ENCODE peak calls at places on chromosomes 6 and 20, in five cellular contexts. One of them, this sample, is unnamed.

GRCh38 chr20:45318386-45318939 is 10.4 kb upstream of the MATN4 start:
- DNase-seq in cardiac fibroblast: no peak
- DNase-seq in pancreas: no peak
- DNase-seq in cardiac muscle cell: no peak
- DNase-seq in A549: no peak
- DNase-seq in this sample: no peak

GRCh38 chr20:44662256-44662655 is 10.8 kb upstream of the ADA start:
- DNase-seq in cardiac fibroblast: no peak
- DNase-seq in pancreas: no peak
- DNase-seq in A549: no peak
- DNase-seq in cardiac muscle cell: no peak
- DNase-seq in this sample: no peak

GRCh38 chr6:2764610-2765165 is 505 bp upstream of the WRNIP1 start:
- DNase-seq in pancreas: no peak
- DNase-seq in A549: peak
- DNase-seq in cardiac muscle cell: peak
- DNase-seq in cardiac fibroblast: peak
- DNase-seq in this sample: peak

GRCh38 chr6:112204350-112204706 is 50.0 kb downstream of the LAMA4 start:
- DNase-seq in A549: no peak
- DNase-seq in pancreas: no peak
- DNase-seq in cardiac muscle cell: no peak
- DNase-seq in cardiac fibroblast: no peak
- DNase-seq in this sample: no peak

GRCh38 chr6:408599-409102 is 17.1 kb downstream of the IRF4 start:
- DNase-seq in cardiac fibroblast: peak
- DNase-seq in A549: peak
- DNase-seq in cardiac muscle cell: peak
- DNase-seq in pancreas: peak
- DNase-seq in this sample: no peak

GRCh38 chr20:57030611-57031600 is 235.5 kb downstream of the BMP7 start:
- DNase-seq in cardiac fibroblast: peak
- DNase-seq in cardiac muscle cell: peak
- DNase-seq in pancreas: no peak
- DNase-seq in A549: no peak
- DNase-seq in this sample: no peak

GRCh38 chr6:89886378-89887120 is 7.7 kb upstream of the GJA10 start:
- DNase-seq in cardiac muscle cell: no peak
- DNase-seq in pancreas: no peak
- DNase-seq in cardiac fibroblast: no peak
- DNase-seq in A549: no peak
- DNase-seq in this sample: peak

GRCh38 chr6:127997472-127998164 is 96.8 kb upstream of the THEMIS start:
- DNase-seq in pancreas: no peak
- DNase-seq in A549: no peak
- DNase-seq in cardiac fibroblast: no peak
- DNase-seq in cardiac muscle cell: no peak
- DNase-seq in this sample: no peak

GRCh38 chr6:11263185-11263817 is 30.8 kb upstream of the NEDD9 start:
- DNase-seq in A549: peak
- DNase-seq in cardiac fibroblast: peak
- DNase-seq in cardiac muscle cell: peak
- DNase-seq in pancreas: no peak
- DNase-seq in this sample: no peak

GRCh38 chr20:4064118-4064962 is 49.0 kb upstream of the RNF24 start:
- DNase-seq in A549: peak
- DNase-seq in pancreas: peak
- DNase-seq in cardiac muscle cell: peak
- DNase-seq in cardiac fibroblast: peak
- DNase-seq in this sample: no peak

GRCh38 chr6:100479180-100480035 is 14.7 kb upstream of the SIM1 start:
- DNase-seq in cardiac fibroblast: peak
- DNase-seq in A549: no peak
- DNase-seq in cardiac muscle cell: peak
- DNase-seq in pancreas: no peak
- DNase-seq in this sample: peak

GRCh38 chr20:32440758-32441078 is 82.6 kb downstream of the ASXL1 start:
- DNase-seq in cardiac fibroblast: no peak
- DNase-seq in pancreas: no peak
- DNase-seq in cardiac muscle cell: no peak
- DNase-seq in A549: no peak
- DNase-seq in this sample: no peak

GRCh38 chr20:4011226-4011975 is 4.0 kb downstream of the RNF24 start:
- DNase-seq in A549: no peak
- DNase-seq in cardiac fibroblast: no peak
- DNase-seq in pancreas: no peak
- DNase-seq in cardiac muscle cell: no peak
- DNase-seq in this sample: no peak

GRCh38 chr6:122997541-122998150 is 1.6 kb downstream of the CLVS2 start:
- DNase-seq in cardiac fibroblast: no peak
- DNase-seq in cardiac muscle cell: no peak
- DNase-seq in pancreas: no peak
- DNase-seq in A549: no peak
- DNase-seq in this sample: no peak

GRCh38 chr6:100472674-100473073 is 8.0 kb upstream of the SIM1 start:
- DNase-seq in A549: no peak
- DNase-seq in pancreas: no peak
- DNase-seq in cardiac fibroblast: no peak
- DNase-seq in cardiac muscle cell: no peak
- DNase-seq in this sample: peak

GRCh38 chr20:60403105-60403741 is 445.0 kb downstream of the CDH26 start:
- DNase-seq in pancreas: no peak
- DNase-seq in cardiac fibroblast: no peak
- DNase-seq in A549: no peak
- DNase-seq in cardiac muscle cell: no peak
- DNase-seq in this sample: no peak

GRCh38 chr20:15235799-15236198 is 898.4 kb upstream of the FLRT3 start:
- DNase-seq in pancreas: no peak
- DNase-seq in cardiac muscle cell: no peak
- DNase-seq in A549: no peak
- DNase-seq in cardiac fibroblast: no peak
- DNase-seq in this sample: no peak

GRCh38 chr6:2850480-2851150 is 9.0 kb upstream of the SERPINB1 start:
- DNase-seq in cardiac fibroblast: peak
- DNase-seq in A549: no peak
- DNase-seq in cardiac muscle cell: peak
- DNase-seq in pancreas: no peak
- DNase-seq in this sample: no peak

GRCh38 chr20:25195962-25196700 is 619 bp downstream of the ENTPD6 start:
- DNase-seq in pancreas: peak
- DNase-seq in A549: peak
- DNase-seq in cardiac fibroblast: peak
- DNase-seq in cardiac muscle cell: no peak
- DNase-seq in this sample: no peak

GRCh38 chr6:40352527-40353170 is 234.5 kb downstream of the LRFN2 start:
- DNase-seq in pancreas: no peak
- DNase-seq in cardiac fibroblast: no peak
- DNase-seq in A549: no peak
- DNase-seq in cardiac muscle cell: no peak
- DNase-seq in this sample: no peak

GRCh38 chr6:66096679-66097078 is 389.7 kb upstream of the EYS start:
- DNase-seq in cardiac fibroblast: no peak
- DNase-seq in pancreas: peak
- DNase-seq in cardiac muscle cell: no peak
- DNase-seq in A549: no peak
- DNase-seq in this sample: no peak

GRCh38 chr20:52217689-52218395 is 26.3 kb upstream of the ZFP64 start:
- DNase-seq in cardiac muscle cell: no peak
- DNase-seq in A549: no peak
- DNase-seq in pancreas: no peak
- DNase-seq in cardiac fibroblast: no peak
- DNase-seq in this sample: no peak

GRCh38 chr20:52224920-52225319 is 33.3 kb upstream of the ZFP64 start:
- DNase-seq in pancreas: no peak
- DNase-seq in A549: no peak
- DNase-seq in cardiac fibroblast: no peak
- DNase-seq in cardiac muscle cell: no peak
- DNase-seq in this sample: no peak

GRCh38 chr20:52219441-52219840 is 27.9 kb upstream of the ZFP64 start:
- DNase-seq in pancreas: no peak
- DNase-seq in cardiac fibroblast: no peak
- DNase-seq in A549: no peak
- DNase-seq in cardiac muscle cell: no peak
- DNase-seq in this sample: peak
- TF ChIP-seq CTCF in pancreas: no peak
- TF ChIP-seq CTCF in cardiac fibroblast: no peak
- TF ChIP-seq CTCF in A549: no peak
- TF ChIP-seq CTCF in cardiac muscle cell: peak
- TF ChIP-seq CTCF in this sample: no peak

GRCh38 chr6:56540950-56541600 is 101.6 kb downstream of the DST start:
- DNase-seq in pancreas: no peak
- DNase-seq in cardiac muscle cell: no peak
- DNase-seq in A549: no peak
- DNase-seq in cardiac fibroblast: no peak
- DNase-seq in this sample: no peak

GRCh38 chr6:56541736-56542366 is 100.8 kb downstream of the DST start:
- DNase-seq in cardiac fibroblast: no peak
- DNase-seq in cardiac muscle cell: no peak
- DNase-seq in pancreas: no peak
- DNase-seq in A549: no peak
- DNase-seq in this sample: no peak

GRCh38 chr6:56540232-56540631 is 102.5 kb downstream of the DST start:
- DNase-seq in A549: no peak
- DNase-seq in cardiac muscle cell: no peak
- DNase-seq in pancreas: no peak
- DNase-seq in cardiac fibroblast: no peak
- DNase-seq in this sample: no peak

GRCh38 chr6:56539503-56540105 is 103.1 kb downstream of the DST start:
- DNase-seq in A549: no peak
- DNase-seq in cardiac muscle cell: no peak
- DNase-seq in cardiac fibroblast: no peak
- DNase-seq in pancreas: no peak
- DNase-seq in this sample: no peak

DNA sequence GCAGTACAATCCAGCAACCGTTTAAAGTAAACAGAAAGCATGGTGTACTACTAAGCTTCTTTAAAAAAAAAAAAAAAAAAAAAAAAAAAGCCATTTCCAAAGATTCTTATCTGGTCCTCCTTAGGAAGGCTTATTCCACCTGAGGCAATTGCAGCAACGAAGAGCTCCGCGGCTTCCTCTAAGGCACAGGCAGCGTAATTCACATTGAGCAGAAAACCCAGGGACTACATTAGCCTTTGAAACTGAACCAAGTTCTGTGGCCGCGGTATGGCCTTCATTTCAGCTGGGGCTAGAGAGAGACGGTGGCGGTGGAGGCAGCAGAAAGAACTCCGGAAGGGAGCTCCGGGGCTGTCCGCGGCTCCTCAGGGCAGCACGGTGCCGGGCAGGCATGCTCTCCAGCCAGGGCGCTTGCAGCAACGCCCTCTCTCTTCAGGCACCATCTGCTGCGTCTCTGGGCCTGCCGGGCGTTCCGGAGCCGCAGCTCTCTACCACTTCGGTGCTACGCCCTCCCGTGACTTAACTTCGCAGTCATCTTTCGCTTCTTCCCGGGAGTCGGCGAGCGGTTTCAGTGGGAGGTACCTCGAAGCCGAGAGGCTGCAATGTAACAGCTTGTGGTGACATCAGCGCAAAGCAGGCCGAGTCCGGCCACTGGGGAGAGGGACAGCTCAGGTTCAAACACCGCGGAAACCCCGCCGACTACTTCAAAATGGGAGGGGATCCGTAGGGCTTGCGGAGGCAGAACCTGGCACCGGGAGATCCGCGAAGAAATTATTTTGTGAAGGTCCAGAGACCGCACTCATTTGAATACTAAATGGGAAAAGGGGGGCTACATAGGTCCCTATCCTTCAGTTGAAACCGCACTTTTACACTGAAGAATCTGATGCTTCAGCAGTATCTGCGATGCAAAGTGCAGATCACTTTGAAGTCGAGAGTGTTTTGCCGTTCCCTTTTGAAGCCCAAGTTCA is 100.0 kb downstream of the DST start:
- DNase-seq in A549: peak
- DNase-seq in cardiac fibroblast: peak
- DNase-seq in cardiac muscle cell: peak
- DNase-seq in pancreas: peak
- DNase-seq in this sample: peak
- TF ChIP-seq CTCF in A549: no peak
- TF ChIP-seq CTCF in cardiac fibroblast: peak
- TF ChIP-seq CTCF in cardiac muscle cell: peak
- TF ChIP-seq CTCF in pancreas: no peak
- TF ChIP-seq CTCF in this sample: peak

GRCh38 chr6:151808331-151809241 is 1.1 kb downstream of the ESR1 start:
- DNase-seq in cardiac muscle cell: peak
- DNase-seq in pancreas: peak
- DNase-seq in A549: no peak
- DNase-seq in cardiac fibroblast: no peak
- DNase-seq in this sample: peak
- TF ChIP-seq CTCF in cardiac muscle cell: no peak
- TF ChIP-seq CTCF in pancreas: no peak
- TF ChIP-seq CTCF in A549: no peak
- TF ChIP-seq CTCF in cardiac fibroblast: no peak
- TF ChIP-seq CTCF in this sample: no peak

GRCh38 chr6:26257272-26257671 is 107.7 kb upstream of the BTN3A2 start:
- DNase-seq in cardiac fibroblast: no peak
- DNase-seq in A549: no peak
- DNase-seq in pancreas: no peak
- DNase-seq in cardiac muscle cell: no peak
- DNase-seq in this sample: no peak

GRCh38 chr6:26260110-26260637 is 104.8 kb upstream of the BTN3A2 start:
- DNase-seq in cardiac fibroblast: no peak
- DNase-seq in cardiac muscle cell: no peak
- DNase-seq in A549: no peak
- DNase-seq in pancreas: no peak
- DNase-seq in this sample: no peak

GRCh38 chr6:26254666-26255176 is 110.3 kb upstream of the BTN3A2 start:
- DNase-seq in A549: no peak
- DNase-seq in cardiac fibroblast: peak
- DNase-seq in cardiac muscle cell: no peak
- DNase-seq in pancreas: no peak
- DNase-seq in this sample: no peak

GRCh38 chr6:26260791-26261484 is 104.1 kb upstream of the BTN3A2 start:
- DNase-seq in A549: no peak
- DNase-seq in cardiac fibroblast: no peak
- DNase-seq in pancreas: no peak
- DNase-seq in cardiac muscle cell: no peak
- DNase-seq in this sample: no peak

DNA sequence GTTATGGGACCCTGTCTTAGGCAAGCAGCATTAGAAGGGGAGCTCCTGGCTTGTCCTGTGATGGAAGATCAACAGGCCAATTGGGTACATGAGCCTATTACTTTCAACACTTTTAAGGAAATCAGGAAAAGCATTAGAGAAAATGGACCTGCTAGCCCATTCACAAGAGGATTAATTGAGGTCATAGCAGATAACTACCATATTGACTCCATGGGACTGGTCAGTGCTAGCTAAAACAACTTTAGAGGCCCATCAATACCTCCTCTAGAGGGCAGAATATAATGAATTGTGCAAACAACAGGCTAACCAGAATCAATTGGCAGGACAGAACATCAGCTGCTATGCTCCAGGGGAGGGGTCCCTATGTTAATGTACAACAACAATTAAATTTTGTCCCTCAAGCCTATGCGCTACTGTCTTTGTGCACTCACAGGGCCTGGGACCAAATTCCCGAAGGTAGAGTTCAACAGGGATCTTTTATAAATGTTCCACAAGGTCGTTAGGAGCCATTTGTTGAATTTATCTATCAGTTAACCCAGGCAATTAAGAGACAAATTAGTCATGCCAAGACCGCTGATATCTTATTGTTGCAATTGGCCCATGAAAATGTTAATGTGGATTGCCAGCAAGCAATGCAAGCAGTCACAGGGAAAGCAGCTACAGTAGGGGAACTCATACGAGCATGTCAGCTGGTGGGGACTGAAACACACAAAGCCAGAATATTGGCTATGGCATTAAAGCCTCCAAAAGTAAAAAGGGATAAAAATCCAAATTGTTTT is 106.6 kb upstream of the BTN3A2 start:
- DNase-seq in cardiac muscle cell: peak
- DNase-seq in cardiac fibroblast: no peak
- DNase-seq in A549: no peak
- DNase-seq in pancreas: no peak
- DNase-seq in this sample: no peak
- TF ChIP-seq CTCF in cardiac muscle cell: no peak
- TF ChIP-seq CTCF in cardiac fibroblast: peak
- TF ChIP-seq CTCF in A549: no peak
- TF ChIP-seq CTCF in pancreas: no peak
- TF ChIP-seq CTCF in this sample: no peak

This sample was measured in GM13976.